ENCODE peak calls at places on chromosomes 5 and 9, in four cellular contexts. Q, D, O and X are unnamed samples.

GRCh38 chr9:4689013-4689412 is 9.6 kb downstream of the CDC37L1 start:
- DNase-seq in D (no peak), Q (no peak), O (no peak), X (no peak)

GRCh38 chr5:76789991-76790571 is 28.7 kb upstream of the F2RL1 start:
- DNase-seq in Q (no peak), D (peak), O (no peak), X (peak)

GRCh38 chr9:76486151-76486550 is 27.2 kb downstream of the GCNT1 start:
- DNase-seq in Q (no peak), D (peak), O (no peak), X (peak)

GRCh38 chr5:69148981-69149675 is 17.8 kb upstream of the CCNB1 start:
- DNase-seq in Q (no peak), D (no peak), O (no peak), X (peak)

GRCh38 chr5:56620903-56621680 is 194.3 kb upstream of the MAP3K1 start:
- DNase-seq in O (no peak), D (peak), Q (no peak), X (no peak)

GRCh38 chr5:14449052-14449661 is 132.4 kb upstream of the OTULINL start:
- DNase-seq in D (peak), O (no peak), Q (no peak), X (peak)

GRCh38 chr5:143060018-143060417 is 289.8 kb downstream of the ARHGAP26 start:
- DNase-seq in D (peak), Q (no peak), O (no peak), X (no peak)

GRCh38 chr5:124393564-124394379 is 352.7 kb downstream of the ZNF608 start:
- DNase-seq in D (no peak), Q (no peak), O (no peak), X (no peak)

GRCh38 chr9:135990468-135991429 is 29.6 kb upstream of the UBAC1 start:
- DNase-seq in D (peak), O (peak), Q (peak), X (peak)

GRCh38 chr5:62143268-62144229 is 162.5 kb upstream of the KIF2A start:
- DNase-seq in Q (no peak), D (peak), O (no peak), X (peak)

GRCh38 chr5:150068472-150068871 is 17.9 kb downstream of the CSF1R start:
- DNase-seq in O (no peak), Q (no peak), D (no peak), X (no peak)

GRCh38 chr5:173733831-173734491 is 117.5 kb upstream of the BOD1 start:
- DNase-seq in D (no peak), O (no peak), Q (no peak), X (no peak)

DNA sequence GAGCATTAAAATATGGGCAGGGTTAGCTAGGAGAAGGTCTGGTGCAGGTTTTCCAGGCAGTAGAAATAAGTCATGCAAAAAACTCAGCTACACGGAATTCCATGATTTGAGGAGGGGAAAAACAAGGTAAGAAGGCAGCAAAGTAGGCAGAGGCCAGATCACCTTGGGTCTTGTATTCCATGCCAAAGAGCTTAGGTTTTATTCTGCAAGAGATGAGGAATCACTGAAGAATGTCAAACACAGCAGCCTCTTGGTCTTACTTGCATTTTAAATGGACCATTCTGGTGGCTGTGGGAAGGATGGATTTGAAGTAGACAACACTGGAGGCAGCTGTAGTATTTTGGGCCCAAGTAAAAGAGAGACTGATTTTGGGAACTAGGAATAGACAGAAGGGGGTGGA is 8.6 kb downstream of the TRPM3 start:
- DNase-seq in Q (no peak), D (no peak), O (no peak), X (peak)
- H4K5ac ChIP-seq in Q (no peak), D (no peak), O (no peak), X (no peak)

GRCh38 chr9:16688814-16689213 is 181.7 kb downstream of the BNC2 start:
- DNase-seq in D (no peak), Q (no peak), O (no peak), X (peak)

GRCh38 chr9:16689352-16689938 is 181.0 kb downstream of the BNC2 start:
- DNase-seq in D (peak), O (no peak), Q (no peak), X (no peak)

GRCh38 chr9:16690628-16691027 is 179.8 kb downstream of the BNC2 start:
- DNase-seq in Q (no peak), O (no peak), D (no peak), X (no peak)

GRCh38 chr9:16687678-16688369 is 182.6 kb downstream of the BNC2 start:
- DNase-seq in O (no peak), D (peak), Q (no peak), X (peak)
- H4K5ac ChIP-seq in O (no peak), D (no peak), Q (no peak), X (no peak)

GRCh38 chr5:137315534-137316345 is 183.4 kb downstream of the SPOCK1 start:
- DNase-seq in Q (no peak), O (no peak), D (no peak), X (no peak)
- H4K5ac ChIP-seq in Q (no peak), O (no peak), D (no peak), X (no peak)

DNA sequence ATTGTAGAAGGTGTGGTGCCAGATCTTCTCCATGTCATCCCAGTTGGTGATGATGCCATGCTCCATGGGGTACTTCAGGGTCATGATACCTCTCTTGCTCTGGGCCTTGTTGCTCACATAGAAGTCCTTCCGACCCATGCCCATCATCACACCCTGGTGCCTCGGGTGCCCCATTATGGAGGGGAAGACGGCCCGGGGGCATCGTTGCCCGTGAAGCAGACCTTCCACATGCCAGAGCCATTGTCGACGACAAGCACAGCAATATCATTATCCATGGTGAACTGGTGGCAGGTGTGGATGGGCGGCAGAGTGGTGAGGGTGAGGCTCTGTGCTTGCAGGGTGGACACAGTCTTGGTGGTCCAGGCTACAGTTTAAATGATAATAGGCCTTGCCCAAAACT is 24.8 kb upstream of the RAPGEF6 start:
- DNase-seq in Q (no peak), D (no peak), O (no peak), X (no peak)
- H4K5ac ChIP-seq in Q (no peak), D (no peak), O (no peak), X (no peak)

GRCh38 chr5:53095222-53095621 is 14.3 kb downstream of the MOCS2 start:
- DNase-seq in Q (no peak), O (no peak), D (no peak), X (no peak)

GRCh38 chr5:53100606-53101005 is 9.0 kb downstream of the MOCS2 start:
- DNase-seq in O (no peak), Q (no peak), D (peak), X (no peak)

GRCh38 chr5:53092242-53092641 is 17.3 kb downstream of the MOCS2 start:
- DNase-seq in Q (no peak), O (no peak), D (no peak), X (no peak)

GRCh38 chr5:53099546-53099945 is 10.0 kb downstream of the MOCS2 start:
- DNase-seq in O (no peak), D (peak), Q (no peak), X (no peak)

GRCh38 chr5:53095931-53096525 is 13.5 kb downstream of the MOCS2 start:
- DNase-seq in O (peak), D (peak), Q (peak), X (peak)
- H4K5ac ChIP-seq in O (no peak), D (no peak), Q (no peak), X (no peak)

DNA sequence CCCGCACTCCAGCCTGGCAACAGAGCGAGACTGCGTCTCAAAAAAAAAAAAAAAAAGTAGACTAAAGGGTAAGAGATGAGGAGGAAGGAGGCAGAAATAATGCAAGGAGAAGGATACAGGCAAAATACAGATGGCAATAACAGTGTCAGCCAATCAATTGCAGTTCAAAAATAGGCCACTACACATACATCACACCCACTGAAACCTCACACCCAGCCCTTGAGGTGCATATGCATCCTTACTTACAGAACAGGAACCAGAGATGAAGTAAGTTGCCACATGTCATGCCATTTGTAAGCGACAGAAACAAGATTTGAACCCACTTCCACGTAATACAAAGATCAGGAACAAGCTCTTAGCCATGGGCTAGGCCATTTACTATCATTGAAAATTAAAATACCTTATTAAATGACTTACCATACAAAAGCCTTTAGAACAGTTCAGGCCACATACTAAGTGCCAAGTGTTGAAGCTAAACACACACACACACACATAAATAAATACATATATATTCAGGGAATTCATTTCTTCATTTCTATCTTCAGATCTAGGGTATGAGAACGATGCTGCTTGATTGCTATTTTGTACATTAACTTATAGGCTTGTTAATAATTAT is 98.4 kb downstream of the FNBP1 start:
- DNase-seq in O (no peak), D (no peak), Q (no peak), X (no peak)
- H4K5ac ChIP-seq in O (no peak), D (no peak), Q (no peak), X (no peak)

GRCh38 chr5:179530069-179530998 is 20.0 kb upstream of the RUFY1 start:
- DNase-seq in Q (peak), D (no peak), O (no peak), X (peak)
- H4K5ac ChIP-seq in Q (no peak), D (peak), O (peak), X (no peak)

DNA sequence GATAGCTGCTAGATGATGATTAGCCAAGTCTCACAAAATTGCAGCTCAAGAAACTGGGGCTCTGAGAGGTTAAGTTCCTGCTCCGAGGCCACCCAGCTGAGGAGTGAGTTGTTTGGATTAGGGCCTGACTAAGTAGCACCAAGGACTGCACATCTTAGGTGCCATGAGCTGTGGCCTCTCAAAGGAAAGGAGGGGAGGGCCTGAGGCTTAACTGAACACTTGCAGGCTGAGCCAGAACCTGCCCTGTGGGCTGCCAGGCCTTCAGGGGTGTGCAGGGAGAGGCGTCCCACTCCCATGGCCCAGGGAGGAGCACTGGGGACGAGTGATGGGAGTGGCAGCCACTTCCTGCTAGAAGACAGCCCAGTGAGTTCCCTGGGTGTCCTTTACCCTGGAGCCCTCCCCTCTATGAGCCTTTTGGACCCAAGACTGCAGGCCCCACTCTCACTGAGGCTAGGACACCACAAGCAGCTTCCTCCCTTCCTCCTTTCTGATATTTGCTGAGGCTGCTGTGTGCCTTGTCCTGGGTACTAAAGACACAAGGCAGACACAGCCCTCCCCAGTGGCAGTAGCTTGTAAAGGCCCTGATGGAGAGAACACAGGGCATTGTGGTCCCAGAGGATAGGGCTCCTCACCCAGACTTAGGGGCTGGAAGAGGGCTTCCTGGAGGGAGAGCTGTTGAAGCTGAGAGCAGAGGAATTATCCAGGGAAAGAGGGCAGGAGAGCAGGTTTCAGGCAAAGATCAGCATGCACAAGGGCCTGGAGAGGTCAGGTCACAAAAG is 22.1 kb downstream of the LMX1B start:
- DNase-seq in Q (peak), O (no peak), D (no peak), X (peak)
- H4K5ac ChIP-seq in Q (no peak), O (no peak), D (no peak), X (no peak)

DNA sequence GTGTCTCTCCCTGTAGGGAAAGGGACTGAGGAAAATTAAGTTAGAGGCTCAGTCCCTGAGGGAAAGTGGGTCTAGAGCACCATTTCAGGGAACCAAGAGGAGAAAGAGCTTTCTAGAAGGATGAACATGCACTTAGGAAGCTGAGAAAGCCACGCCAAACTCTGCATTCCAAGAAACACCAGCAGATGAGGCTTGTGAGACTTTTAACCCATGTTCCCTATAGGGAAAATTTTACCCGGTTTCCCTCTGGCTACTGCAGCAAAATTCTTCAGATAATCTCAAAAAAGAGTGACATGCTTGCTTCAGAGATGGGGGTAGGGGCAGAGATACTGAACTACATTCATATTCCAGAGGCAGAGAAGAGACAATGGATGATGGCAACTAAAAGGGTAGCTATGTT is 8.6 kb downstream of the TLN1 start:
- DNase-seq in D (no peak), O (no peak), Q (no peak), X (no peak)
- H4K5ac ChIP-seq in D (no peak), O (no peak), Q (no peak), X (no peak)

GRCh38 chr9:77507212-77507961 is 140.7 kb downstream of the GNA14 start:
- DNase-seq in D (no peak), O (no peak), Q (no peak), X (no peak)
- H4K5ac ChIP-seq in D (no peak), O (no peak), Q (no peak), X (no peak)